ENCODE peak calls at places on chromosomes 11 and 22, in eight cellular contexts. O is BJ, Q is natural killer cell, W is HCT116, U is fibroblast of the aortic adventitia, D is endothelial cell, P is mammary epithelial cell, S is fibroblast of mammary gland. E is an unnamed sample.

GRCh38 chr11:128549256-128549944 is 38.0 kb downstream of the ETS1 start:
- DNase-seq in O (no peak), Q (no peak), W (no peak), U (no peak), D (no peak), P (no peak), S (peak), E (no peak)

GRCh38 chr11:95647355-95647754 is 142.2 kb downstream of the FAM76B start:
- DNase-seq in O (no peak), Q (no peak), W (no peak), U (peak), D (no peak), P (no peak), S (peak), E (no peak)

GRCh38 chr11:86183694-86184093 is 60.9 kb upstream of the EED start:
- DNase-seq in O (no peak), Q (no peak), W (no peak), U (no peak), D (no peak), P (peak), S (peak), E (no peak)

GRCh38 chr11:67563354-67564114 is 20.1 kb upstream of the GSTP1 start:
- DNase-seq in O (peak), Q (no peak), W (peak), U (peak), D (no peak), P (peak), S (peak), E (no peak)

GRCh38 chr22:25120093-25120561 is 79.5 kb upstream of the CRYBB3 start:
- DNase-seq in O (no peak), Q (no peak), W (peak), U (no peak), D (no peak), P (peak), S (no peak), E (no peak)

GRCh38 chr11:126345759-126346585 is 9.5 kb upstream of the ST3GAL4 start:
- DNase-seq in O (no peak), Q (no peak), W (no peak), U (peak), D (no peak), P (no peak), S (peak), E (no peak)

GRCh38 chr22:40204331-40205116 is 26.8 kb downstream of the TNRC6B start:
- DNase-seq in O (peak), Q (no peak), W (no peak), U (peak), D (no peak), P (no peak), S (peak), E (no peak)

GRCh38 chr11:44271286-44271685 is 38.7 kb downstream of the ALX4 start:
- DNase-seq in O (no peak), Q (no peak), W (no peak), U (no peak), D (no peak), P (no peak), S (no peak), E (no peak)

GRCh38 chr11:128291835-128292234 is 295.5 kb downstream of the ETS1 start:
- DNase-seq in O (no peak), Q (no peak), W (no peak), U (no peak), D (no peak), P (no peak), S (no peak), E (peak)

GRCh38 chr22:26438006-26438405 is 8.9 kb downstream of the ASPHD2 start:
- DNase-seq in O (no peak), Q (no peak), W (no peak), U (no peak), D (no peak), P (no peak), S (no peak), E (no peak)

GRCh38 chr11:43984519-43985385 is 42.3 kb downstream of the C11orf96 start:
- DNase-seq in O (no peak), Q (no peak), W (no peak), U (no peak), D (no peak), P (no peak), S (no peak), E (no peak)

GRCh38 chr22:24333301-24333700 is 62.7 kb downstream of the SPECC1L start:
- DNase-seq in O (peak), Q (no peak), W (peak), U (peak), D (no peak), P (peak), S (peak), E (no peak)

GRCh38 chr11:96524475-96524874 is 134.7 kb downstream of the JRKL start:
- DNase-seq in O (no peak), Q (no peak), W (no peak), U (peak), D (no peak), P (no peak), S (no peak), E (no peak)

GRCh38 chr11:58573451-58574104 is 2.1 kb downstream of the LPXN start:
- DNase-seq in O (peak), Q (peak), W (no peak), U (peak), D (no peak), P (peak), S (peak), E (no peak)

GRCh38 chr11:120830092-120830491 is 193.8 kb upstream of the TBCEL start:
- DNase-seq in O (no peak), Q (no peak), W (no peak), U (no peak), D (no peak), P (no peak), S (no peak), E (no peak)

GRCh38 chr22:22705328-22706100 is 61.1 kb downstream of the GGTLC2 start:
- DNase-seq in O (no peak), Q (no peak), W (no peak), U (no peak), D (no peak), P (no peak), S (no peak), E (no peak)

GRCh38 chr11:119478711-119479285 is 55.8 kb upstream of the THY1 start:
- DNase-seq in O (no peak), Q (no peak), W (no peak), U (no peak), D (no peak), P (no peak), S (no peak), E (no peak)

GRCh38 chr11:65357856-65358356 is 3.4 kb downstream of the TIGD3 start:
- DNase-seq in O (no peak), Q (no peak), W (no peak), U (peak), D (no peak), P (no peak), S (no peak), E (no peak)

GRCh38 chr22:46934746-46935491 is 172.5 kb downstream of the TBC1D22A start:
- DNase-seq in O (peak), Q (no peak), W (peak), U (peak), D (no peak), P (peak), S (peak), E (no peak)

GRCh38 chr11:5004429-5005274 is 10.0 kb downstream of the OR51L1 start:
- DNase-seq in O (peak), Q (no peak), W (peak), U (peak), D (peak), P (peak), S (peak), E (no peak)

GRCh38 chr11:114819028-114819427 is 140.7 kb downstream of the NXPE2 start:
- DNase-seq in O (no peak), Q (no peak), W (no peak), U (no peak), D (no peak), P (peak), S (peak), E (no peak)

GRCh38 chr11:73210916-73211667 is 7.0 kb upstream of the P2RY2 start:
- DNase-seq in O (no peak), Q (no peak), W (no peak), U (no peak), D (no peak), P (no peak), S (peak), E (no peak)

GRCh38 chr11:3723014-3723708 is 52.0 kb upstream of the CHRNA10 start:
- DNase-seq in O (peak), Q (no peak), W (no peak), U (peak), D (no peak), P (peak), S (peak), E (no peak)

GRCh38 chr22:23216331-23217170 is 36.2 kb downstream of the BCR start:
- DNase-seq in O (no peak), Q (peak), W (no peak), U (no peak), D (no peak), P (no peak), S (no peak), E (no peak)

GRCh38 chr11:45625611-45626010 is 39.8 kb downstream of the CHST1 start:
- DNase-seq in O (no peak), Q (no peak), W (no peak), U (no peak), D (no peak), P (no peak), S (no peak), E (no peak)

GRCh38 chr22:38016182-38017078 is 32.1 kb upstream of the SOX10 start:
- DNase-seq in O (no peak), Q (no peak), W (no peak), U (peak), D (no peak), P (peak), S (peak), E (no peak)

GRCh38 chr11:126304457-126305072 is 705 bp downstream of the DCPS start:
- DNase-seq in O (no peak), Q (no peak), W (no peak), U (peak), D (no peak), P (no peak), S (no peak), E (no peak)

GRCh38 chr11:59801160-59801706 is 9.3 kb downstream of the MRPL16 start:
- DNase-seq in O (no peak), Q (no peak), W (no peak), U (no peak), D (no peak), P (no peak), S (peak), E (no peak)

GRCh38 chr11:2222479-2222878 is 47.9 kb downstream of the ASCL2 start:
- DNase-seq in O (no peak), Q (no peak), W (no peak), U (peak), D (no peak), P (no peak), S (peak), E (no peak)

GRCh38 chr11:14262271-14262846 is 96.6 kb downstream of the RRAS2 start:
- DNase-seq in O (no peak), Q (no peak), W (no peak), U (peak), D (no peak), P (no peak), S (peak), E (no peak)

GRCh38 chr11:121692236-121692635 is 239.5 kb upstream of the SORL1-AS1 start:
- DNase-seq in O (no peak), Q (no peak), W (no peak), U (no peak), D (no peak), P (no peak), S (no peak), E (no peak)

GRCh38 chr22:20087319-20088262 is 7.5 kb downstream of the DGCR8 start:
- DNase-seq in O (no peak), Q (no peak), W (no peak), U (no peak), D (no peak), P (no peak), S (no peak), E (no peak)

GRCh38 chr22:29115682-29116313 is 43.0 kb downstream of the KREMEN1 start:
- DNase-seq in O (no peak), Q (no peak), W (no peak), U (peak), D (no peak), P (no peak), S (no peak), E (no peak)

GRCh38 chr11:117862019-117862725 is 14.3 kb downstream of the FXYD6 start:
- DNase-seq in O (no peak), Q (no peak), W (no peak), U (no peak), D (no peak), P (no peak), S (no peak), E (no peak)

GRCh38 chr11:129237880-129238638 is 45.9 kb upstream of the ARHGAP32 start:
- DNase-seq in O (no peak), Q (no peak), W (no peak), U (no peak), D (no peak), P (no peak), S (no peak), E (no peak)

GRCh38 chr11:19241260-19242183 is 777 bp upstream of the E2F8 start:
- DNase-seq in O (no peak), Q (peak), W (no peak), U (no peak), D (peak), P (no peak), S (no peak), E (peak)

GRCh38 chr11:35142481-35143207 is 3.7 kb downstream of the CD44 start:
- DNase-seq in O (peak), Q (no peak), W (no peak), U (peak), D (no peak), P (peak), S (peak), E (no peak)
- TF ChIP-seq CTCF in O (peak), Q (no peak), W (peak), U (no peak), D (no peak), P (no peak), S (no peak), E (no peak)

GRCh38 chr11:92149996-92150395 is 74.6 kb upstream of the FAT3 start:
- DNase-seq in O (no peak), Q (no peak), W (no peak), U (no peak), D (no peak), P (no peak), S (no peak), E (no peak)

GRCh38 chr11:92153542-92153941 is 71.1 kb upstream of the FAT3 start:
- DNase-seq in O (no peak), Q (no peak), W (no peak), U (no peak), D (no peak), P (no peak), S (no peak), E (no peak)

GRCh38 chr11:92154611-92155010 is 70.0 kb upstream of the FAT3 start:
- DNase-seq in O (no peak), Q (no peak), W (no peak), U (no peak), D (no peak), P (no peak), S (no peak), E (no peak)

GRCh38 chr11:92152245-92152644 is 72.4 kb upstream of the FAT3 start:
- DNase-seq in O (no peak), Q (no peak), W (no peak), U (no peak), D (no peak), P (no peak), S (no peak), E (no peak)
- TF ChIP-seq CTCF in O (no peak), Q (no peak), W (no peak), U (no peak), D (no peak), P (no peak), S (no peak), E (no peak)

DNA sequence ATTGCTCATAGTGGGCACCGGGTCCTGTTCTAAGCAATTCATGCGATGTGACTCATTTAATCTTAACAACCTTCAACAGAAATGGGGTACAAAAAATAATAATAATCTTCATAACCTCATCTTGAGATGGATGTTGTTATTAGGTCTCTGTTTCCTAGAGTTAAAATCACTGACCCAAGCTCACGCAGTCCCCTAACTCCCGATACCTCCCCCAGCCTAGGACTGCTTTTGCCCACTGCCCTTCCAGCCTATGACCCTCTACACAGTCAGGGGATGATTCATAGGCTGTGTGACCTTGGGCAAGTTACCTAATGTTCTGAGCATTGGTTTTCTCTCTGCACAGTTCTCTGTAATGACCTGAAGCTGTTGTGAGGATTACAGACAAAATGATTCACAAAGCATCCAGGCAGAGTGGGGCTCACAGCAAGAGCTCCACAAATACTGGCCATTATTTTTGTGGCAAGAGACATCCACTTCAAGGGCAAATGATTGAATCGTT is 19.9 kb downstream of the MTFP1 start:
- DNase-seq in O (no peak), Q (no peak), W (no peak), U (no peak), D (no peak), P (no peak), S (peak), E (no peak)
- TF ChIP-seq CTCF in O (no peak), Q (peak), W (no peak), U (no peak), D (peak), P (no peak), S (no peak), E (peak)

DNA sequence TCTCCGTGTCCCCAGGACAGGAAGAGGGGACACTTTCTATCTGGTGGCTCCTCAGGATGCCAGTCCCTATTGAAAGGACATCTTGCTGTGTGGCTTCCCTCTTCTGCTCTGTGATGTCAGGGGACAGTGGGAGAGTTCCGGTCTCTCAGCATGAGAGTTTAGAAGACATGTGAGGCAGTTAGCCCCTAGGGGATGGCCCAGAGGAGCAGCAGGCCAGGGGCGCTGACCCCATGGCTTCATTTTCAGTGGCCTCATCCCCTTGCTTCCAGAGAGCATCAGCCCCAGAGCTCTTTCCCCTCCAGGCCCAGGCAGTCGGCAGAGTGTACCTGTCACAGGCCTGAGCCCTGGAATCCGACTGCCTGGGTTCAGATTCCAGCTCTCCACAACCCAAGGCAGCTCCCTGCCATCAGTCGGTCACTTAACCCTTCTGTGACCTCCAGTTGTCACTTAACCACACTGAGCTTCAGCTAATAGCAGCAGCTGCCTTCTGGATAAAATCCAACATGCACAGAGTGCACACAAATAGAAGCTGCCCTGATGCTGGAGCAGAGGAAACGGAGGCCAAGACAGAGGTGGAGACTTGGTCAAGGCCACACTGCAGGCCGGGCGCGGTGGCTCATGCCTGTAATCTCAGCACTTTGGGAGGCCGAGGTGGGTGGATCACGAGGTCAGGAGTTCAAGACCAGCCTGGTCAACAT is 14.1 kb upstream of the LRRC10B start:
- DNase-seq in O (no peak), Q (no peak), W (no peak), U (no peak), D (no peak), P (no peak), S (no peak), E (no peak)
- TF ChIP-seq CTCF in O (no peak), Q (no peak), W (no peak), U (no peak), D (no peak), P (no peak), S (no peak), E (no peak)

GRCh38 chr11:27717377-27717776 is 17.1 kb upstream of the BDNF start:
- DNase-seq in O (no peak), Q (no peak), W (no peak), U (peak), D (no peak), P (no peak), S (peak), E (no peak)
- TF ChIP-seq CTCF in O (peak), Q (no peak), W (peak), U (peak), D (peak), P (peak), S (peak), E (no peak)

GRCh38 chr11:64089915-64090810 is 54.4 kb downstream of the FLRT1 start:
- DNase-seq in O (no peak), Q (no peak), W (no peak), U (no peak), D (no peak), P (no peak), S (no peak), E (no peak)

GRCh38 chr11:64092119-64092760 is 56.5 kb downstream of the FLRT1 start:
- DNase-seq in O (no peak), Q (no peak), W (no peak), U (no peak), D (no peak), P (no peak), S (no peak), E (no peak)

GRCh38 chr11:64092761-64093136 is 57.0 kb downstream of the FLRT1 start:
- DNase-seq in O (no peak), Q (no peak), W (no peak), U (no peak), D (no peak), P (no peak), S (no peak), E (no peak)

GRCh38 chr11:64089493-64089892 is 53.8 kb downstream of the FLRT1 start:
- DNase-seq in O (no peak), Q (no peak), W (no peak), U (no peak), D (no peak), P (no peak), S (no peak), E (no peak)

DNA sequence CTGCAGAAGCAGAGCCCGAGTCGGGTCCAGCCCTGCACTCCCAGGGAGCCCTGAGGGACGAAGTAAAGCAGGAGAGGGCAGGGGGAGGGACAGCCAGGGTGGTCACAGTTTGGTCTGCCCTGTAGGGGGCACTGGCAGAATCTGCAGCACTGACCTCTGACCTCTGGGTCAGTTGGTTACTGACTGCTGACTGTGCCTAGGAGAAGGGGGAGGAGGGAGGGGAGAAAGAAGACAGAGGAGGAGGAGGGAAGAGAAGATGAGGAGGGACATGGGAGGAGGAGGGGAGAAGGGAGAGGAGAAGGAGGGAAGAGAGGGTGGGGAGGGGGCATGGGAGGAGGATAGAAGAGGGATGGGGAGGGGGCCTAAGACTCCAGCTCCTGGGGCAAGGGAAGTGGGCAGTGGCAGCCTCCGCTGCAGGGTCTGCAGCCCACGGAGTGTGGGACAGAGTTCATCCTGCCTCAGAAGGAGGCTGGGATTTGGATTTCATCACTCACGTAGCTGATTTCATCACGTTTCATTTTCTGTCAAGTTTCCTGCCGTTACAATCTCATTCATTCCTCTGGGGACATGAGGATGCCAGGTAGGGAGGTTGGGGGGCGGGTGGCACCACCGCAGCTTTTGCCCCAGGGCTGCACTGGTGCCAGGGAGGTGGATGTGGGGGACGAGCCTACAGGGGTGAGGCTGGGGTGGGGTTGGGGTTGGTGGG is 55.2 kb downstream of the FLRT1 start:
- DNase-seq in O (no peak), Q (no peak), W (no peak), U (peak), D (no peak), P (no peak), S (peak), E (no peak)
- TF ChIP-seq CTCF in O (peak), Q (no peak), W (peak), U (peak), D (no peak), P (no peak), S (no peak), E (no peak)

DNA sequence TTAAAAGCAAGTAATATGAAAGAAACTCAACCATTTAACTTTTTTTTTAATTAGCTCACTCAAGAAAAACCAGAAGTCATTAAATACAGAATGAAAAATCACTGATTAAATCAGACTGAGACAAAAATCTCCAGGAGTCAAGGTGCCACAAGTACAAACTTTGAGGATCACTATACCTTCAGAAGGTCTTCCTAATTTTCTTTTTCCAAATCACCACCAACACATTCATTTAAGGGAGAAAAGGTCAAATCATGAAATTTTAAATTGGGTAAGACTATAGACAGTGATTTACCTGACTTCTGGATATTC is 32.3 kb downstream of the PITPNB start:
- DNase-seq in O (no peak), Q (no peak), W (no peak), U (no peak), D (no peak), P (no peak), S (no peak), E (no peak)
- TF ChIP-seq CTCF in O (no peak), Q (peak), W (no peak), U (no peak), D (peak), P (no peak), S (no peak), E (no peak)

E was measured in activated B cell treated with CpG ODN at 0.5 μM for 24 hours.